ENCODE peak calls at places on chromosome 7, in eight cellular contexts. C, A, I, Z, V, S, E and N are unnamed samples.

GRCh38 chr7:79497728-79498127 is 44.3 kb upstream of the MAGI2 start:
- DNase-seq in C (no peak), A (no peak), I (no peak), Z (no peak), V (no peak), S (no peak), E (no peak), N (no peak)

GRCh38 chr7:112895996-112896395 is 105.8 kb upstream of the TMEM168 start:
- DNase-seq in C (no peak), A (no peak), I (no peak), Z (no peak), V (no peak), S (no peak), E (no peak), N (no peak)

GRCh38 chr7:38973760-38974159 is 3.9 kb upstream of the POU6F2 start:
- DNase-seq in C (no peak), A (no peak), I (no peak), Z (no peak), V (no peak), S (peak), E (no peak), N (no peak)

GRCh38 chr7:113086431-113086888 is at the start of gene GPR85:
- DNase-seq in C (peak), A (peak), I (peak), Z (peak), V (no peak), S (peak), E (no peak), N (no peak)

GRCh38 chr7:54788664-54789063 is 29.7 kb upstream of the SEC61G start:
- DNase-seq in C (peak), A (peak), I (peak), Z (peak), V (peak), S (peak), E (peak), N (no peak)

GRCh38 chr7:80648201-80648600 is 9.8 kb downstream of the CD36 start:
- DNase-seq in C (no peak), A (no peak), I (no peak), Z (no peak), V (no peak), S (no peak), E (no peak), N (no peak)

GRCh38 chr7:131591674-131592328 is 35.4 kb upstream of the PODXL start:
- DNase-seq in C (no peak), A (no peak), I (no peak), Z (no peak), V (no peak), S (peak), E (no peak), N (no peak)

GRCh38 chr7:139720705-139721231 is 57.0 kb downstream of the HIPK2 start:
- DNase-seq in C (no peak), A (no peak), I (peak), Z (peak), V (no peak), S (no peak), E (no peak), N (no peak)

GRCh38 chr7:80284848-80285247 is 150.2 kb downstream of the GNAI1 start:
- DNase-seq in C (no peak), A (no peak), I (no peak), Z (no peak), V (no peak), S (no peak), E (no peak), N (no peak)

GRCh38 chr7:101696-102376 is 90.5 kb upstream of the FAM20C start:
- DNase-seq in C (no peak), A (no peak), I (peak), Z (no peak), V (no peak), S (no peak), E (no peak), N (no peak)

GRCh38 chr7:25926009-25926408 is 226.0 kb upstream of the NFE2L3 start:
- DNase-seq in C (peak), A (no peak), I (peak), Z (peak), V (peak), S (no peak), E (no peak), N (no peak)

GRCh38 chr7:132893560-132893959 is 188.3 kb downstream of the CHCHD3 start:
- DNase-seq in C (no peak), A (no peak), I (no peak), Z (no peak), V (no peak), S (no peak), E (no peak), N (no peak)

GRCh38 chr7:142939226-142939910 is at the start of gene LLCFC1:
- DNase-seq in C (no peak), A (peak), I (no peak), Z (no peak), V (peak), S (peak), E (no peak), N (no peak)

GRCh38 chr7:92833766-92834605 is 2.4 kb downstream of the CDK6 start:
- DNase-seq in C (peak), A (peak), I (peak), Z (peak), V (no peak), S (peak), E (no peak), N (peak)

GRCh38 chr7:88331322-88331721 is 24.6 kb upstream of the STEAP4 start:
- DNase-seq in C (no peak), A (no peak), I (no peak), Z (no peak), V (no peak), S (no peak), E (no peak), N (no peak)

GRCh38 chr7:112573302-112574039 is 92.7 kb downstream of the LSMEM1 start:
- DNase-seq in C (no peak), A (no peak), I (peak), Z (peak), V (no peak), S (peak), E (no peak), N (no peak)

GRCh38 chr7:10759120-10759519 is 214.6 kb upstream of the PHF14 start:
- DNase-seq in C (no peak), A (no peak), I (no peak), Z (no peak), V (no peak), S (no peak), E (no peak), N (no peak)

GRCh38 chr7:112395893-112396292 is 54.4 kb upstream of the IFRD1 start:
- DNase-seq in C (no peak), A (no peak), I (no peak), Z (no peak), V (no peak), S (no peak), E (no peak), N (no peak)

GRCh38 chr7:153847828-153848227 is 204.4 kb upstream of the DPP6 start:
- DNase-seq in C (no peak), A (no peak), I (no peak), Z (no peak), V (no peak), S (no peak), E (no peak), N (no peak)

GRCh38 chr7:69844264-69844868 is 246.1 kb downstream of the AUTS2 start:
- DNase-seq in C (no peak), A (no peak), I (no peak), Z (no peak), V (no peak), S (no peak), E (no peak), N (no peak)

GRCh38 chr7:69843653-69844052 is 245.4 kb downstream of the AUTS2 start:
- DNase-seq in C (no peak), A (no peak), I (no peak), Z (no peak), V (no peak), S (no peak), E (peak), N (no peak)

GRCh38 chr7:69840248-69840647 is 242.0 kb downstream of the AUTS2 start:
- DNase-seq in C (no peak), A (no peak), I (no peak), Z (no peak), V (no peak), S (no peak), E (no peak), N (no peak)

GRCh38 chr7:69837387-69838068 is 239.3 kb downstream of the AUTS2 start:
- DNase-seq in C (no peak), A (no peak), I (no peak), Z (no peak), V (no peak), S (peak), E (no peak), N (no peak)

GRCh38 chr7:69839782-69840181 is 241.5 kb downstream of the AUTS2 start:
- DNase-seq in C (no peak), A (no peak), I (no peak), Z (no peak), V (no peak), S (no peak), E (no peak), N (no peak)
- H3K4me3 ChIP-seq in C (no peak), A (no peak), I (no peak), Z (no peak), V (no peak), S (no peak), E (peak), N (no peak)

DNA sequence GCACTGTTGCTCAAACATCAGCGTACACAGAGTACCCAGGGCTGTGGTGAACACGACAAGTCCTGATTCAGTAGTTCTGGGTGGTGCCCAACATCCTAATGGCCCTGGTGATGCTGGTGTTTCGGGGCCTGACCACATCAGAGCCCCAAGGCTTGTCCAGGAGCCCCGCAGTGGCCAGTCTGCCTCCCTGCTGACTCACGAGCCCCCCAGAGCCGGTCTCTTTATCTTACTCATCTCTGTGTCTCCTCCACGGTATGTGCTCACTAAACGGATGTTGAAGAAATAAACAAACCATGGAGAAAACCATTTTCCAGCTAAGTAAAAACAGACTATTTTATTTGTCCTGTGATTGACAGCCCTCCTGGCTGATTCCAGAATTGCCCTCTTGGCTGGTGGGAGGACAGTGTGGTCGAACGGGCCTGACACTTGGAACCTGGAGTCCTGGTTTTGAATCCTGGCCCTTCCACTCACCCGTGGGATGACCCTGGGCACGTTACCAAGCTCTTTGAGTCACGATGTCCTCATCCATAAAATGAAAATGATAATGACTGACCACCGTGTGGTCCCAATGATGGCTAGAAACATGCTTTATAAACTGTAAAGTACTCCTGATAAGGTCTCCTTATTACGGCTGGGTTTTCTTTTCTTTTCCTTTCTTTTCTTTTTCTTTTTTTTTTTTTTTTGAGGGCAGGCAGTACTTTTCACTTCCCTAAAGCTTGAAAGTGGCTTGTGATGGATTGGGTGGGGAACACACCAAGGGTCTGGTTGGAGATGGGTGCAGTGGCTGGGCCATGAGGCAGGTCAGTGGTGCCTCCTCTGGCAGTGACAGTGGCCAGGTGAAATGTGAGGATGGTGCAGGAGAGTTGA is 5.7 kb downstream of the HIP1 start:
- DNase-seq in C (no peak), A (no peak), I (no peak), Z (no peak), V (peak), S (no peak), E (no peak), N (no peak)
- TF ChIP-seq POLR2AphosphoS5 in C (no peak), A (no peak), I (no peak), Z (no peak), V (no peak), S (no peak), E (no peak), N (no peak)

GRCh38 chr7:5403442-5403841 is 20.2 kb downstream of the TNRC18 start:
- DNase-seq in C (no peak), A (no peak), I (no peak), Z (no peak), V (no peak), S (no peak), E (no peak), N (no peak)

GRCh38 chr7:5408777-5409176 is 14.9 kb downstream of the TNRC18 start:
- DNase-seq in C (no peak), A (no peak), I (peak), Z (no peak), V (no peak), S (no peak), E (no peak), N (no peak)

DNA sequence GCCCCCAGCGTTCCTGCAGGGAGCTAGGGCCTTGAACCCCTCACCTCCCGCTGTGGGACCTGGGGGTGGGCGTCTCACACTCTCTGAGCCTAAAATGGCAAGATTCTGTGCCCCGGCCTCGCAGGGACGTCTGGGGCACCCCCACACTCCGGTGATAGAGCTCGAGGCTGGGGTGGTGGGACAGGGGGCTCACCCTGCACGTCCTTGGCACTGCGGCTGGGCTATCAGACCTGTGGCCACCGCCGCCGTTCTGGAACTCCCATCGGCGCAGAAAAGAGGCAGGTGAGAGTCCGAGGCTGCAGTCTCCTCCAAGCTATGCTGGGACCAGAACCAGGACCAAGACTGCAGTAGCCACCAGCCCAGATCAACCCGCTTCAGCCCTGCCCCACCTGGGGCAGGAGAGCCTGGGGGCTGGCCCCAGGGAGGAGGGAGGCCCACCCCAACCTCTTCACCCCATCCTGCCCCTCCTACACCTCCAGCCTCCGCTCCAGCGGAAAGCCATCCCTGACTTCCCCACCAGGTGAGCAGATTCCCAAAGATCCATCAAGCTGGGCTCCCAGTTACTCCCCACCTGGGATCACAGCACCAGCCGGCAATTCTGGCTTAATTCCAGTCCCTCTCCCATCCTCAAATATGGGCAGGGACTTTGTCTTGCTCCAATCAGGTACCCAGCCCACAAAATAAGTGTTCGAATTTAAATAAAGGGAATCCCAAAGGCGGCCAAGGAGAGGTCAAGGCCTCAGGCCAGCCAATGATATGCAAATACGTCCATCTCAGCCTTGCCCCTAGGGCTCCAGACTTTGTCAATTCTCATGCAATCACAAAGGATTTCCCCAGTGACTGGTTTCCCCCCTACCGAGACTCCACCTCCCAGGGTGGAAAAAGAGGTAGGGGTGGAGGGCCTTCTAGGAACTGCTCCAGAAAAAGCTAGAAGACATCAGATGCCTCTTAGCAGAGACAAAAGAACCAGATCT is 16.4 kb downstream of the TNRC18 start:
- DNase-seq in C (no peak), A (no peak), I (no peak), Z (no peak), V (no peak), S (peak), E (no peak), N (no peak)
- H3K4me3 ChIP-seq in C (no peak), A (no peak), I (no peak), Z (no peak), V (no peak), S (peak), E (no peak), N (no peak)

DNA sequence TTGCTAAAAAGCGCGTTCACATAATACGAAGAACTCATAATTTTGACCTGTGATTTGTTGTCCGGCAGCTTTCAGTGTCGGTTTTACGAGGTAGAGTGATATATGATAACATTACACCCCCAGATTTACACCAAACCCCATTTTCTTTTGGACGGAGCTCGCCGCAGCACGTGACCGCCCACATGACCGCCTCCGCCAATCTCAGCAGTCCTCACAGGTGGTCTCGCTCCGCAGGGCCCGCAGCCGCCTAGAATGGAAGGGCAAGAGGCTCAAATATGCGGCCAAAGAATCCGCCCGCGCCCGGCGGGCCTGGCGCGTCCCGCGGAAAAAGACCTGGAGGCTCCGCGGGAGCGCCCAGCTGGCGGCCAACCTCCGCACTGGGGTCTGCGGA is at the start of gene HOXA7:
- DNase-seq in C (peak), A (no peak), I (peak), Z (peak), V (no peak), S (peak), E (no peak), N (peak)
- TF ChIP-seq POLR2AphosphoS5 in C (no peak), A (peak), I (no peak), Z (peak), V (peak), S (no peak), E (no peak), N (no peak)

DNA sequence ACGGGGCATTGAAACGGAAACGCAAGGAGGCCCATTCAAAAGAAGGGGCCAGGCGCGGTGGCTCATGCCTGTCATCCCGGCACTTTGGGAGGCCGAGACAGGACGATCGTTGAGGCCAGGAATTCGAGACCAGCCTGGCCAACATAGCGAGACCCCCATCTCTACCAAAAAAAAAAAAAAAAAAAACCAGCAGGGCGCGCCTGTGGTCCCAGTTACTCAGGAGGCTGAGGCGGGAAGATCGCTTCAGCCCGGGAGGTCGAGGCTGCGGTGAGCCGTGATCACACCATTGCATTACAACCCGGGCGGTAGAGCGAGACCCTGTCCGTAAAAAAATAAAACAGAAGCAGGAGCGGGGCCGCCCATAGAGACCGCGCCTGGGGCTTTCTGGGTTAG is 396 bp downstream of the PSMG3 start:
- DNase-seq in C (no peak), A (no peak), I (no peak), Z (no peak), V (no peak), S (no peak), E (no peak), N (no peak)
- H3K4me3 ChIP-seq in C (peak), A (peak), I (peak), Z (peak), V (peak), S (peak), E (peak), N (peak)